ENCODE peak calls at places on chromosomes 13 and 19, in four cellular contexts. W is right lobe of liver, U is breast epithelium, X is uterus. G is an unnamed sample.

GRCh38 chr19:3547301-3547731 is 8.3 kb downstream of the TEKTIP1 start:
- DNase-seq in W (no peak), U (no peak), X (no peak), G (no peak)

GRCh38 chr19:16386619-16387240 is 62.1 kb downstream of the KLF2 start:
- DNase-seq in U (no peak), X (no peak), W (peak), G (no peak)

GRCh38 chr13:32314968-32315254 is 252 bp downstream of the ZAR1L start:
- DNase-seq in X (peak), W (no peak), U (no peak), G (no peak)

GRCh38 chr13:107678075-107678689 is 537.2 kb downstream of the LIG4 start:
- DNase-seq in U (no peak), X (no peak), W (no peak), G (no peak)

GRCh38 chr13:98909016-98909415 is 68.8 kb downstream of the DOCK9 start:
- DNase-seq in U (no peak), W (no peak), X (no peak), G (no peak)

GRCh38 chr13:111389621-111390521 is 69.4 kb downstream of the TEX29 start:
- DNase-seq in U (no peak), X (no peak), W (no peak), G (no peak)

GRCh38 chr19:33266971-33267484 is 35.3 kb downstream of the CEBPA start:
- DNase-seq in W (no peak), X (no peak), U (no peak), G (no peak)

GRCh38 chr13:50993908-50994307 is 84.3 kb downstream of the RNASEH2B start:
- DNase-seq in X (peak), U (no peak), W (no peak), G (no peak)

GRCh38 chr13:71880753-71881541 is 13.9 kb upstream of the DACH1 start:
- DNase-seq in W (no peak), U (no peak), X (no peak), G (no peak)

GRCh38 chr19:9040131-9040530 is 29.9 kb upstream of the MUC16 start:
- DNase-seq in W (no peak), X (no peak), U (no peak), G (no peak)

GRCh38 chr19:51742736-51743288 is 8.9 kb downstream of the FPR1 start:
- DNase-seq in U (no peak), W (no peak), X (no peak), G (no peak)

GRCh38 chr13:43127103-43127817 is 103.9 kb downstream of the DNAJC15 start:
- DNase-seq in U (no peak), X (no peak), W (no peak), G (peak)

GRCh38 chr13:109088528-109088927 is 459.1 kb downstream of the MYO16 start:
- DNase-seq in U (no peak), W (no peak), X (no peak), G (no peak)

GRCh38 chr13:110092869-110093268 is 214.1 kb downstream of the COL4A1 start:
- DNase-seq in X (no peak), U (no peak), W (no peak), G (no peak)

GRCh38 chr13:22126433-22127021 is 455.7 kb downstream of the FGF9 start:
- DNase-seq in U (no peak), W (no peak), X (no peak), G (no peak)

GRCh38 chr13:111327701-111328100 is 7.3 kb downstream of the TEX29 start:
- DNase-seq in X (no peak), U (no peak), W (no peak), G (peak)

GRCh38 chr19:11339254-11340098 is at the start of gene RAB3D:
- DNase-seq in U (peak), X (peak), W (peak), G (peak)

GRCh38 chr19:7833225-7834156 is 3.5 kb downstream of the EVI5L start:
- DNase-seq in W (no peak), U (no peak), X (no peak), G (no peak)

GRCh38 chr13:95155504-95155903 is 145.7 kb downstream of the ABCC4 start:
- DNase-seq in U (no peak), W (no peak), X (no peak), G (no peak)

GRCh38 chr13:48110930-48111721 is 16.2 kb upstream of the MED4 start:
- DNase-seq in X (no peak), U (no peak), W (no peak), G (no peak)

GRCh38 chr19:32232449-32232848 is 113.0 kb upstream of the ZNF507 start:
- DNase-seq in W (no peak), X (no peak), U (no peak), G (peak)

GRCh38 chr19:15371119-15371518 is 8.5 kb downstream of the AKAP8 start:
- DNase-seq in U (no peak), W (no peak), X (no peak), G (no peak)

GRCh38 chr19:40396886-40397567 is 7.0 kb upstream of the HIPK4 start:
- DNase-seq in X (no peak), W (no peak), U (no peak), G (no peak)

GRCh38 chr19:6947745-6948144 is 60.4 kb downstream of the ADGRE1 start:
- DNase-seq in U (no peak), X (no peak), W (no peak), G (no peak)

GRCh38 chr13:49694446-49694845 is 3.2 kb upstream of the EBPL start:
- DNase-seq in X (no peak), W (no peak), U (no peak), G (no peak)

GRCh38 chr19:35037716-35038622 is 3.6 kb upstream of the HPN start:
- DNase-seq in W (no peak), U (no peak), X (no peak), G (no peak)

GRCh38 chr13:101523154-101523669 is 70.7 kb downstream of the ITGBL1 start:
- DNase-seq in U (no peak), W (no peak), X (no peak), G (no peak)

GRCh38 chr13:40058757-40059236 is 403.3 kb downstream of the COG6 start:
- DNase-seq in X (no peak), W (no peak), U (no peak), G (no peak)

GRCh38 chr13:109844396-109844795 is 58.0 kb upstream of the IRS2 start:
- DNase-seq in W (no peak), X (no peak), U (no peak), G (no peak)

GRCh38 chr19:56105090-56105701 is 15.9 kb downstream of the ZNF787 start:
- DNase-seq in U (peak), W (peak), X (peak), G (peak)

GRCh38 chr19:17873661-17874422 is 2.1 kb downstream of the SLC5A5 start:
- DNase-seq in W (no peak), X (no peak), U (no peak), G (no peak)

GRCh38 chr19:4371209-4371897 is 28.0 kb downstream of the MPND start:
- DNase-seq in X (no peak), U (no peak), W (no peak), G (no peak)

GRCh38 chr13:76852991-76853390 is 33.2 kb downstream of the KCTD12 start:
- DNase-seq in X (peak), W (no peak), U (no peak), G (no peak)

GRCh38 chr19:38911388-38912004 is 490 bp downstream of the CCER2 start:
- DNase-seq in X (no peak), U (no peak), W (no peak), G (no peak)

GRCh38 chr13:99813346-99814095 is 158.0 kb downstream of the ZIC5 start:
- DNase-seq in X (no peak), W (no peak), U (no peak), G (no peak)

GRCh38 chr13:28953714-28954113 is 133.6 kb downstream of the MTUS2 start:
- DNase-seq in X (no peak), W (no peak), U (no peak), G (no peak)

GRCh38 chr13:112879283-112879833 is 89.7 kb upstream of the MCF2L start:
- DNase-seq in W (peak), U (no peak), X (no peak), G (no peak)

GRCh38 chr13:26984337-26984736 is 187.3 kb downstream of the USP12 start:
- DNase-seq in U (no peak), X (no peak), W (no peak), G (no peak)
- H3K27ac ChIP-seq in U (no peak), X (no peak), W (peak), G (peak)

DNA sequence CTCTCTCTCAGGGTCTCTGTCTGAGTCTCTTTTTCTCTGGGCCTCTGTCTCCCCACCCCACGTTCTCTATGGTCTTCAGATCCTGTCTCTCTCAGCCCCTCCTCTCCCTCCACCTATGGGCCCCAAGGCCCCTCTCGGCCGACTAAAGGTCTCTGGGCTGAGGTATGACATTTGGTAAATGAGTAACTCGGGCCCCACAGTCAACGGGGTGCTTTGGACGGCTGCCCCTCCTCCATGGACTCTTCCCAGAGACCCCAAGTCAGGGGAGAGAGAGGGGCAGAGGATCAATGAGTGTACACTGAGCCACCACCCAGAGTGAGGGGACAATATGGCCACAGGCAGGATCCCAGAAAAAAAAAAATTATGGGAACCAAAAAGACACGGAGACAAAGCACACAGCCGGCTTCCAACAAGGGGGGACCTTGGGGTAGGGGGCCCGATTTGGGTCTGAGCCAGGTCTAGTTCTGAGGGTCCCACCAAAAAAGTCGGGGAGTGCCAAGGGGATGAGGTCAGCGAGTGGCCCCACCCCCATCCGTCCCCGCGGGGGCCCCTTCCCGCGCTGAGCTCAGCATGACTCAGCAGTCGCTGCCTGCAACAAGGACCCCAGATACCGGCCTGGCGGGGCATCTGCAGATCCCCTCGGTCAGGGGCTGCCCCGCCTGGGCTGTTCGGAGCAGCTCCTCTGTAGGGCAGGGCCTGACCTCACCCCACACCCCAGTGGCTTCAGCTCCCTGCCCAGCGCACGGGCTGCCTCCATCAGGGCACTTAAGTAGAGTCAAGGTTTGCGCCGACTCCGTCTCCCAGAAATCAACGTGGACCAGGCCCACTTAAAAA is 1.5 kb upstream of the FTL start:
- DNase-seq in U (peak), X (peak), W (peak), G (no peak)
- TF ChIP-seq POLR2A in U (no peak), X (peak), W (peak), G (no peak)

GRCh38 chr13:52454459-52454824 is 836 bp upstream of the CKAP2 start:
- DNase-seq in X (no peak), U (no peak), W (no peak), G (no peak)
- H3K27ac ChIP-seq in X (peak), U (peak), W (peak), G (peak)

DNA sequence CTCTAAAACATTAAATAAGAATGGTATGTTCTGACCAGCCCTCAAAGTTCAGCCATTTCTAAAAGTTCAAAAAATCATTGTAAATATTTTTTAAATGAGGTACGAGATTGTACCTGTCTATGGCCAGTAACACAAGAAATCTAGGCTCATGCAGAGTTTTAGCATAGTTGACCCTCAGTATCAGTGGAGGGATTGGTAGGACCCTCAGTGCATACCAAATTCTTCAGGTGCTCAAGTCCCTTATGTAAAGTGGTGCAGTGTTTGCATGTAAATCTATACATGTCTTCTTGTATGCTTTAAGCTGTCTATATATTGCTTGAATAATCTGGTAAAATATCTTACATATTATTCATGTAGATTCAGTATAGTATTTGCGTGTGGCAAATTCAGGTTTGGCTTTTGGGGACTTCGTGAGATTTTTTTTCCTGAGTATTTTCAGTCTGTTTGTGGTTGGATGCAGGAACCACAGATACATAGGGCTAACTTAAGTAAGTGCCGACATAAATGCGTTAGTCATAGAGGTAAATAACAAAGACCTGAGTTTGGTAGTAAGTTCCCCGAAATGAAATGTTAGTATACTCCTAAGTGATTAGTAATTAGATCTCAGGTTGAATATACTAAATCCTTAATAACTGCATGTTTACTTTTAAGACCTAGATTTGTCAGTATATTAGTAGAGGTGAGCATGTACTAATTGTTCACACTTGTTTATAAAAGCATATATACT is 7.8 kb downstream of the MIR17HG start:
- DNase-seq in U (no peak), X (no peak), W (no peak), G (no peak)
- TF ChIP-seq POLR2A in U (no peak), X (no peak), W (no peak), G (no peak)

DNA sequence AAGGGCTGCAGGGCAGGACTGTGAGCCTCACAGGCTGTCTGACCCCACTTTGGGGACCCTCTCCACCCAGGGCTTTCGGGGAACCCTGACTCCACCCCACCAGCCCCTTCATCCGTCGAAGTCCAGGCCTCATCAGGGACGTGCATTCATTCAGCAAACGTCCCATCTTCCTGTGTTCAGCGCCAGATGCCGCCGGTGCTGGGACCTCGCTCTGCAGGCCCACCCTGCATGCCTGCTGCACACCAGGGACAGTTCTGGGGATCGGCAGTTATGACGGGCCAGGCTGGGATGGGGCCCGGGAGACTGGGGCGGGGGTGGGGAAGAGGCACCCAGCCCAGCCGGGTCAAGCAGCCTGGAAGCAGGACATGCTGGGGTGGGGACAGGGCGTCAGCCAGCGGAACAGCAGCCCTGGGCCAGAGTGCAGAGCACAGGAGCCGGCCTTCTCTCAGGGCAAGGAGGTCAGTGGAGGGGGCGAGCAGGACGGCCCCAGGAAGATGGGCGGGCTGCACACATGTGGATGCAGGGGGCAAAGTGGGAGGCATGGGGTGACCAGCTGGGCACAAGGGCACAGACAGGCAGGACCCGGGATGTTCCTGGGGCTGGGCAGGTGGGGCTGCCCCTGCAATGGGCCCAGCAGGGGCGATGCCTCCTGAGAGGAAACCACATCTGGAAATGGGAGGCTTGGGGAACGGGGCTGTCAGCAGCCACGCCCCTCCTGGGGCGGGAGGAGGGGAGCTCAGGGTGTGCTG is 5.1 kb downstream of the GAMT start:
- DNase-seq in U (no peak), X (no peak), W (peak), G (no peak)
- H3K27ac ChIP-seq in U (no peak), X (no peak), W (peak), G (no peak)

GRCh38 chr13:75482070-75482819 is at the start of gene TBC1D4:
- DNase-seq in W (peak), X (peak), U (peak), G (peak)

GRCh38 chr13:75479102-75479501 is 2.9 kb downstream of the TBC1D4 start:
- DNase-seq in U (no peak), X (no peak), W (no peak), G (no peak)

GRCh38 chr13:75481176-75482069 is 546 bp downstream of the TBC1D4 start:
- DNase-seq in W (peak), X (peak), U (no peak), G (no peak)

GRCh38 chr13:75482820-75483079 is 781 bp upstream of the TBC1D4 start:
- DNase-seq in W (no peak), U (no peak), X (no peak), G (no peak)

DNA sequence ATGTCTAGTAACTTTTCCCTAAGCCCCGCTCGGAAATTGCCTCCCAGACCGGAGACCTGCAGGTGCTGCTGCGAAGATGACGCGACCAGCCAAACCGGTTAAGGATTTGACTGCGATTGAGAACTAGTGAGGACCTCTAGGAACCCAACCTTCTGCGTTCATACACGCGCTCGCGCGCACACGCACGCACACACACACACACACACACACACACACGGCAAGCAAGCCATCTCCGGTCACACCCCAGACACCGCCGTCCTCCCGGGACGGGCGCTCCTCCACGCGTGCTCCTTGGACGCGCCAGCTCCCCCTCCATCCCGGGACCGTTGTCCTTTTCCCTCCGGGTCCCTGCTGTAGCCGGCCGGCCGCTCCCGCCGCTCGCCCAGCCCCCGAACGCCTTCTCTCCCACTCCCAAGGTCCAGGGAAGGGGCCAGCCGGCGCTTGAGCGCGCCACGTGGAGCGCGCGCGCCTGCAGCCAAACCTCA is 1.2 kb downstream of the TBC1D4 start:
- DNase-seq in W (peak), X (peak), U (peak), G (no peak)
- TF ChIP-seq POLR2A in W (no peak), X (no peak), U (no peak), G (no peak)

DNA sequence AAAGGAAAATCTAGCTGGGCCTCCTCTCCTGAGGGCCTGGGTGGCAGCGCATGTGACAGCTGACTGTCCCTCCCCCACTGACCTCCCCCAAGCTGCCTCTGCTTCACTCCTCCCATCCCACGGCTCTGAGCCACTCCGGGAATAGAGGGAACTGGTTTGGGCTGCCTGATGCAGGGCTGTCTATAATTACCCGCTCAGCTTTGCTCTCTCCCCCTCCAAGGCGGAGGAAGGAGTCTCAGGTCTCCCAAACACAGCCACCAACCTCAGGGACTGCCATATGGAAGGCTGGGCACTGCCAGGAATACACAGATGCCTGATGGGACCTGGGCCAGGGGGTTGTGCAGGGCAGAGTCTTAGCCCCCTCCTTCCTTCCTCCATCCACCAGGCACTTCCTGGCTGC is 7.8 kb downstream of the NAPA start:
- DNase-seq in U (peak), X (no peak), W (no peak), G (no peak)
- H3K27ac ChIP-seq in U (peak), X (peak), W (no peak), G (peak)

G was measured in esophagus muscularis mucosa.